ENCODE peak calls at places on chromosomes 6 and 20, in six cellular contexts. G is body of pancreas, P is suprapubic skin, S is spleen, D is GM12878, E is gastrocnemius medialis. W is an unnamed sample.

GRCh38 chr6:107361568-107362270 is 97.6 kb downstream of the PDSS2 start:
- DNase-seq in G (no peak), P (no peak), S (no peak), D (no peak), E (no peak), W (peak)

GRCh38 chr20:37984018-37984785 is 49.1 kb downstream of the TTI1 start:
- DNase-seq in G (peak), P (no peak), S (no peak), D (no peak), E (no peak), W (no peak)

GRCh38 chr20:17627101-17627950 is 54.7 kb downstream of the RRBP1 start:
- DNase-seq in G (no peak), P (no peak), S (peak), D (no peak), E (no peak), W (no peak)

GRCh38 chr20:45257711-45258110 is 3.3 kb upstream of the SLPI start:
- DNase-seq in G (no peak), P (no peak), S (no peak), D (no peak), E (no peak), W (no peak)

GRCh38 chr6:35044145-35044745 is 96.9 kb downstream of the TCP11 start:
- DNase-seq in G (peak), P (no peak), S (no peak), D (no peak), E (no peak), W (no peak)

GRCh38 chr6:47665112-47665511 is 33.3 kb upstream of the ADGRF4 start:
- DNase-seq in G (no peak), P (no peak), S (no peak), D (no peak), E (no peak), W (no peak)

GRCh38 chr6:78192057-78192456 is 539.2 kb downstream of the MEI4 start:
- DNase-seq in G (no peak), P (no peak), S (no peak), D (no peak), E (no peak), W (no peak)

GRCh38 chr20:41081276-41081814 is 52.7 kb downstream of the TOP1 start:
- DNase-seq in G (no peak), P (no peak), S (no peak), D (no peak), E (no peak), W (no peak)

GRCh38 chr6:76719449-76719848 is 647.0 kb upstream of the IMPG1 start:
- DNase-seq in G (no peak), P (no peak), S (no peak), D (no peak), E (no peak), W (no peak)

GRCh38 chr20:8646026-8646425 is 422.9 kb upstream of the PLCB4 start:
- DNase-seq in G (no peak), P (no peak), S (no peak), D (no peak), E (no peak), W (no peak)

GRCh38 chr6:146363838-146364607 is 179.6 kb upstream of the RAB32 start:
- DNase-seq in G (no peak), P (no peak), S (no peak), D (no peak), E (no peak), W (no peak)

GRCh38 chr6:47092249-47092648 is 50.1 kb upstream of the ADGRF1 start:
- DNase-seq in G (no peak), P (no peak), S (no peak), D (no peak), E (no peak), W (no peak)

GRCh38 chr6:168884646-168885086 is 369.0 kb downstream of the THBS2 start:
- DNase-seq in G (peak), P (no peak), S (peak), D (no peak), E (no peak), W (peak)

GRCh38 chr6:126905917-126906316 is 212.6 kb upstream of the RSPO3 start:
- DNase-seq in G (no peak), P (no peak), S (no peak), D (no peak), E (no peak), W (no peak)

GRCh38 chr6:125952764-125953501 is 3.6 kb upstream of the HINT3 start:
- DNase-seq in G (peak), P (no peak), S (peak), D (no peak), E (no peak), W (no peak)

GRCh38 chr6:36755435-36756348 is 58.1 kb downstream of the RAB44 start:
- DNase-seq in G (no peak), P (no peak), S (no peak), D (peak), E (no peak), W (no peak)

GRCh38 chr6:75882734-75883133 is 133.7 kb downstream of the MYO6 start:
- DNase-seq in G (no peak), P (no peak), S (no peak), D (no peak), E (no peak), W (no peak)

GRCh38 chr6:150112233-150112632 is 30.6 kb upstream of the PPP1R14C start:
- DNase-seq in G (no peak), P (no peak), S (no peak), D (no peak), E (no peak), W (no peak)

GRCh38 chr20:8299921-8300320 is 167.9 kb downstream of the PLCB1 start:
- DNase-seq in G (no peak), P (no peak), S (no peak), D (no peak), E (no peak), W (no peak)

GRCh38 chr6:134317471-134318131 is at the start of gene SGK1:
- DNase-seq in G (peak), P (no peak), S (peak), D (no peak), E (no peak), W (no peak)

GRCh38 chr20:20663841-20664240 is 48.6 kb downstream of the RALGAPA2 start:
- DNase-seq in G (no peak), P (no peak), S (no peak), D (no peak), E (no peak), W (no peak)

GRCh38 chr6:106553440-106553839 is 75.9 kb downstream of the RTN4IP1 start:
- DNase-seq in G (no peak), P (no peak), S (no peak), D (no peak), E (no peak), W (no peak)

GRCh38 chr20:58150772-58151171 is 77.7 kb downstream of the ANKRD60 start:
- DNase-seq in G (peak), P (no peak), S (no peak), D (no peak), E (no peak), W (no peak)

GRCh38 chr6:116876635-116877611 is at the start of gene RFX6:
- DNase-seq in G (peak), P (no peak), S (no peak), D (no peak), E (no peak), W (no peak)

GRCh38 chr6:113591896-113592827 is 265.0 kb upstream of the MARCKS start:
- DNase-seq in G (peak), P (no peak), S (no peak), D (no peak), E (no peak), W (no peak)

GRCh38 chr6:133241088-133241900 is at the start of gene EYA4:
- DNase-seq in G (peak), P (no peak), S (peak), D (no peak), E (peak), W (no peak)

GRCh38 chr20:39452583-39453193 is 490.5 kb downstream of the DHX35 start:
- DNase-seq in G (no peak), P (no peak), S (no peak), D (peak), E (no peak), W (no peak)

GRCh38 chr6:135438907-135439535 is 58.5 kb downstream of the AHI1 start:
- DNase-seq in G (no peak), P (no peak), S (no peak), D (peak), E (no peak), W (peak)

GRCh38 chr20:49846206-49846807 is 33.7 kb downstream of the SLC9A8 start:
- DNase-seq in G (peak), P (no peak), S (no peak), D (no peak), E (no peak), W (peak)

GRCh38 chr6:139868576-139868975 is 494.1 kb upstream of the CITED2 start:
- DNase-seq in G (no peak), P (no peak), S (no peak), D (no peak), E (no peak), W (no peak)

GRCh38 chr6:114158838-114159694 is 183.8 kb downstream of the HS3ST5 start:
- DNase-seq in G (no peak), P (no peak), S (no peak), D (no peak), E (no peak), W (no peak)

GRCh38 chr6:8435845-8436168 is 462 bp upstream of the SLC35B3 start:
- DNase-seq in G (no peak), P (no peak), S (no peak), D (no peak), E (no peak), W (no peak)

GRCh38 chr6:8437813-8438212 is 2.5 kb upstream of the SLC35B3 start:
- DNase-seq in G (no peak), P (no peak), S (no peak), D (no peak), E (no peak), W (no peak)

GRCh38 chr6:8434727-8435092 is 635 bp downstream of the SLC35B3 start:
- DNase-seq in G (no peak), P (no peak), S (no peak), D (no peak), E (no peak), W (no peak)

GRCh38 chr6:8436956-8437355 is 1.6 kb upstream of the SLC35B3 start:
- DNase-seq in G (no peak), P (no peak), S (no peak), D (no peak), E (no peak), W (no peak)

GRCh38 chr6:8435093-8435844 is at the start of gene SLC35B3:
- DNase-seq in G (peak), P (peak), S (peak), D (peak), E (peak), W (peak)
- TF ChIP-seq POLR2A in G (peak), P (peak), S (peak), D (peak), E (peak), W (peak)

DNA sequence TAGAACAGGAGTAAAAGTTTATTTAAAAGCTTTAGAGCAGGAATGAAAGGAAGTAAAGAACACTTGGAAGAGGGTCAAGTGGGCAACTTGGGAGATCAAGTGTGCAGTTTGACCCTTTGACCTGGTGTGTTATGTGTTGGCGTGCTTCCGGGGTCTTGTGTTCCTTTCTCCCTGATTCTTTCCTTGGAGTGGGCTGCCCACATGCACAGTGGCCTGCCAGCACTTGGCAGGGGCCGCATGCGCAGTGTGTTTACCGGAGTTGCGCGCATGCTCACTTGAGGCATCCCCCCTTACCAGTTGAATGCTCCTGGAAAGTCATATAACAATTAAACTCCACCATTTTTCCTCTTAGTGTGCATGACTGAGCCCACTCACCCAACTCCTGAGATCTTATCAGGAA is 160.3 kb downstream of the ADAT2 start:
- DNase-seq in G (no peak), P (no peak), S (no peak), D (no peak), E (no peak), W (no peak)
- TF ChIP-seq POLR2A in G (no peak), P (no peak), S (no peak), D (no peak), E (no peak), W (no peak)

GRCh38 chr20:48782901-48783308 is 44.9 kb downstream of the PREX1 start:
- DNase-seq in G (no peak), P (no peak), S (no peak), D (no peak), E (no peak), W (no peak)
- TF ChIP-seq POLR2A in G (no peak), P (no peak), S (no peak), D (no peak), E (no peak), W (no peak)

GRCh38 chr6:44201200-44201599 is 15.5 kb upstream of the MYMX start:
- DNase-seq in G (peak), P (no peak), S (no peak), D (no peak), E (no peak), W (peak)
- TF ChIP-seq POLR2A in G (no peak), P (no peak), S (no peak), D (no peak), E (no peak), W (no peak)

GRCh38 chr6:111884068-111884467 is 10.8 kb upstream of the FYN start:
- DNase-seq in G (no peak), P (no peak), S (no peak), D (no peak), E (no peak), W (no peak)

GRCh38 chr6:111885373-111886027 is 12.2 kb upstream of the FYN start:
- DNase-seq in G (no peak), P (no peak), S (no peak), D (no peak), E (no peak), W (no peak)

GRCh38 chr6:111890981-111891380 is 17.7 kb upstream of the FYN start:
- DNase-seq in G (no peak), P (no peak), S (no peak), D (no peak), E (no peak), W (no peak)

GRCh38 chr6:111892431-111892830 is 19.2 kb upstream of the FYN start:
- DNase-seq in G (no peak), P (no peak), S (no peak), D (no peak), E (no peak), W (no peak)

GRCh38 chr6:111888928-111889696 is 15.9 kb upstream of the FYN start:
- DNase-seq in G (no peak), P (no peak), S (no peak), D (no peak), E (no peak), W (no peak)
- TF ChIP-seq POLR2A in G (no peak), P (no peak), S (no peak), D (no peak), E (no peak), W (no peak)

GRCh38 chr20:32535316-32535952 is 49.7 kb downstream of the NOL4L start:
- DNase-seq in G (no peak), P (no peak), S (no peak), D (no peak), E (no peak), W (no peak)

GRCh38 chr20:32537657-32538525 is 47.2 kb downstream of the NOL4L start:
- DNase-seq in G (no peak), P (no peak), S (peak), D (no peak), E (no peak), W (no peak)

GRCh38 chr20:32536861-32537656 is 48.1 kb downstream of the NOL4L start:
- DNase-seq in G (peak), P (no peak), S (peak), D (no peak), E (no peak), W (no peak)

GRCh38 chr20:32534661-32535240 is 50.4 kb downstream of the NOL4L start:
- DNase-seq in G (no peak), P (no peak), S (no peak), D (no peak), E (no peak), W (no peak)

GRCh38 chr20:32535953-32536823 is 48.9 kb downstream of the NOL4L start:
- DNase-seq in G (peak), P (no peak), S (peak), D (no peak), E (no peak), W (no peak)
- TF ChIP-seq POLR2A in G (peak), P (no peak), S (no peak), D (peak), E (no peak), W (no peak)

GRCh38 chr6:63573140-63573898 is 1.0 kb downstream of the LOC128125822 start:
- DNase-seq in G (peak), P (peak), S (peak), D (peak), E (peak), W (peak)
- TF ChIP-seq POLR2A in G (peak), P (peak), S (peak), D (peak), E (peak), W (peak)

DNA sequence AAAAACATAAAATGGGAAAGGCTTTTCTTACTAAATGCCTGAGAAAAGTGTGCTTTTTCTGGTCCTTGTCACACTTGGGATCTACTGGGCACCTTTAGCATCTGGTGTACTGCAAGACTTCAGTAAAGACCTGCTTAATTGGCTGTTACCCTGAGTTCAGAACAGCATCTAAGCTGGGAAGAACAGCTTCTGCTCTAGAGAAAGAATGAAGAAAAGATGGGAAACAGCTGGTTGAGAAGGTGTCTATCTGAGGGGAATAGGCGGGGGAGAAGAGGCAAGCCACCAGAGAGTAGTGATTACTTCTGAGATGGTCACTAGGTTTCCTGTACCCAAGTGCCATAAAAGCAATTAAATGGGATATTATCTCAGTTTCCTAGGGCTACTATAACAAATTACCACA is 128.2 kb upstream of the SPACA1 start:
- DNase-seq in G (no peak), P (no peak), S (no peak), D (no peak), E (no peak), W (no peak)
- TF ChIP-seq POLR2A in G (no peak), P (no peak), S (no peak), D (no peak), E (no peak), W (no peak)

GRCh38 chr20:52212943-52213342 is 21.4 kb upstream of the ZFP64 start:
- DNase-seq in G (no peak), P (no peak), S (no peak), D (no peak), E (no peak), W (no peak)

GRCh38 chr20:52219441-52219840 is 27.9 kb upstream of the ZFP64 start:
- DNase-seq in G (no peak), P (no peak), S (no peak), D (no peak), E (no peak), W (no peak)

GRCh38 chr20:52217689-52218395 is 26.3 kb upstream of the ZFP64 start:
- DNase-seq in G (no peak), P (no peak), S (no peak), D (no peak), E (no peak), W (no peak)
- TF ChIP-seq POLR2A in G (no peak), P (no peak), S (no peak), D (no peak), E (no peak), W (no peak)

W was measured in H54.